ENCODE peak calls at places on chromosomes 4 and X, in five cellular contexts. One of them, this sample, is unnamed. For H3K4me1 and H3K9me3, the result is how much of the 10 kb centered on the place peaks cover.

GRCh38 chrX:97525981-97526380 is 642.3 kb downstream of the RPA4 start:
- DNase-seq in fibroblast of lung: no peak
- DNase-seq in right lobe of liver: no peak
- DNase-seq in Panc1: no peak
- DNase-seq in A549: no peak
- DNase-seq in this sample: no peak

GRCh38 chr4:181569553-181569952 is 673.6 kb upstream of the TENM3 start:
- DNase-seq in fibroblast of lung: peak
- DNase-seq in right lobe of liver: no peak
- DNase-seq in Panc1: peak
- DNase-seq in A549: peak
- DNase-seq in this sample: no peak

GRCh38 chr4:74228691-74229640 is 71.0 kb downstream of the MTHFD2L start:
- DNase-seq in fibroblast of lung: peak
- DNase-seq in right lobe of liver: peak
- DNase-seq in Panc1: peak
- DNase-seq in A549: peak
- DNase-seq in this sample: peak

GRCh38 chr4:152032722-152033131 is 271.9 kb upstream of the GATB start:
- DNase-seq in fibroblast of lung: peak
- DNase-seq in right lobe of liver: no peak
- DNase-seq in Panc1: no peak
- DNase-seq in A549: no peak
- DNase-seq in this sample: no peak

GRCh38 chrX:41333744-41333993 is 293 bp upstream of the DDX3X start:
- DNase-seq in fibroblast of lung: peak
- DNase-seq in right lobe of liver: no peak
- DNase-seq in Panc1: peak
- DNase-seq in A549: peak
- DNase-seq in this sample: no peak

GRCh38 chr4:156581693-156582092 is 389.9 kb downstream of the PDGFC start:
- DNase-seq in fibroblast of lung: no peak
- DNase-seq in right lobe of liver: no peak
- DNase-seq in Panc1: no peak
- DNase-seq in A549: no peak
- DNase-seq in this sample: no peak

GRCh38 chrX:151488677-151489076 is 74.8 kb upstream of the PASD1 start:
- DNase-seq in fibroblast of lung: no peak
- DNase-seq in right lobe of liver: no peak
- DNase-seq in Panc1: no peak
- DNase-seq in A549: peak
- DNase-seq in this sample: peak

GRCh38 chrX:46758163-46758955 is 559 bp downstream of the SLC9A7 start:
- DNase-seq in fibroblast of lung: peak
- DNase-seq in right lobe of liver: no peak
- DNase-seq in Panc1: no peak
- DNase-seq in A549: no peak
- DNase-seq in this sample: peak

GRCh38 chrX:45824471-45824870 is 623.8 kb upstream of the DIPK2B start:
- DNase-seq in fibroblast of lung: peak
- DNase-seq in right lobe of liver: no peak
- DNase-seq in Panc1: peak
- DNase-seq in A549: peak
- DNase-seq in this sample: no peak

GRCh38 chrX:84046403-84046984 is 141.5 kb downstream of the RPS6KA6 start:
- DNase-seq in fibroblast of lung: peak
- DNase-seq in right lobe of liver: no peak
- DNase-seq in Panc1: peak
- DNase-seq in A549: peak
- DNase-seq in this sample: no peak

GRCh38 chr4:80197601-80198444 is 520 bp downstream of the PRDM8 start:
- DNase-seq in fibroblast of lung: no peak
- DNase-seq in right lobe of liver: peak
- DNase-seq in Panc1: no peak
- DNase-seq in A549: no peak
- DNase-seq in this sample: no peak

GRCh38 chr4:15778191-15778741 is at the start of gene CD38:
- DNase-seq in fibroblast of lung: no peak
- DNase-seq in right lobe of liver: peak
- DNase-seq in Panc1: no peak
- DNase-seq in A549: peak
- DNase-seq in this sample: peak

GRCh38 chr4:185865901-185866328 is 53.9 kb upstream of the SORBS2 start:
- DNase-seq in fibroblast of lung: peak
- DNase-seq in right lobe of liver: peak
- DNase-seq in Panc1: no peak
- DNase-seq in A549: no peak
- DNase-seq in this sample: no peak

GRCh38 chr4:86019362-86019761 is 340.5 kb downstream of the MAPK10 start:
- DNase-seq in fibroblast of lung: no peak
- DNase-seq in right lobe of liver: no peak
- DNase-seq in Panc1: no peak
- DNase-seq in A549: no peak
- DNase-seq in this sample: no peak

GRCh38 chr4:128716325-128716724 is 93.2 kb upstream of the JADE1 start:
- DNase-seq in fibroblast of lung: peak
- DNase-seq in right lobe of liver: no peak
- DNase-seq in Panc1: no peak
- DNase-seq in A549: no peak
- DNase-seq in this sample: no peak

GRCh38 chr4:155656025-155656424 is 10.6 kb upstream of the GUCY1A1 start:
- DNase-seq in fibroblast of lung: no peak
- DNase-seq in right lobe of liver: no peak
- DNase-seq in Panc1: no peak
- DNase-seq in A549: no peak
- DNase-seq in this sample: no peak

GRCh38 chr4:108544504-108544903 is 75.9 kb upstream of the RPL34 start:
- DNase-seq in fibroblast of lung: peak
- DNase-seq in right lobe of liver: no peak
- DNase-seq in Panc1: no peak
- DNase-seq in A549: no peak
- DNase-seq in this sample: no peak

GRCh38 chrX:57266871-57267270 is 19.6 kb upstream of the FAAH2 start:
- DNase-seq in fibroblast of lung: no peak
- DNase-seq in right lobe of liver: peak
- DNase-seq in Panc1: no peak
- DNase-seq in A549: no peak
- DNase-seq in this sample: no peak

GRCh38 chr4:673349-674091 is 556 bp downstream of the ATP5ME start:
- DNase-seq in fibroblast of lung: no peak
- DNase-seq in right lobe of liver: no peak
- DNase-seq in Panc1: no peak
- DNase-seq in A549: no peak
- DNase-seq in this sample: peak

GRCh38 chr4:40043786-40044185 is 12.9 kb upstream of the N4BP2 start:
- DNase-seq in fibroblast of lung: no peak
- DNase-seq in right lobe of liver: no peak
- DNase-seq in Panc1: no peak
- DNase-seq in A549: no peak
- DNase-seq in this sample: no peak

GRCh38 chr4:159966741-159967140 is 863.9 kb downstream of the RAPGEF2 start:
- DNase-seq in fibroblast of lung: no peak
- DNase-seq in right lobe of liver: no peak
- DNase-seq in Panc1: no peak
- DNase-seq in A549: no peak
- DNase-seq in this sample: no peak

GRCh38 chr4:160928482-160928881 is 1235.3 kb downstream of the FSTL5 start:
- DNase-seq in fibroblast of lung: no peak
- DNase-seq in right lobe of liver: no peak
- DNase-seq in Panc1: no peak
- DNase-seq in A549: no peak
- DNase-seq in this sample: no peak

GRCh38 chr4:140047017-140047640 is 106.9 kb downstream of the MAML3 start:
- DNase-seq in fibroblast of lung: no peak
- DNase-seq in right lobe of liver: no peak
- DNase-seq in Panc1: no peak
- DNase-seq in A549: no peak
- DNase-seq in this sample: no peak

GRCh38 chr4:127145001-127145400 is 487.8 kb upstream of the INTU start:
- DNase-seq in fibroblast of lung: no peak
- DNase-seq in right lobe of liver: no peak
- DNase-seq in Panc1: no peak
- DNase-seq in A549: no peak
- DNase-seq in this sample: no peak

GRCh38 chr4:156575430-156576073 is 396.0 kb downstream of the PDGFC start:
- DNase-seq in fibroblast of lung: no peak
- DNase-seq in right lobe of liver: no peak
- DNase-seq in Panc1: no peak
- DNase-seq in A549: no peak
- DNase-seq in this sample: no peak

GRCh38 chr4:184583738-184584502 is 65.3 kb downstream of the CASP3 start:
- DNase-seq in fibroblast of lung: no peak
- DNase-seq in right lobe of liver: no peak
- DNase-seq in Panc1: no peak
- DNase-seq in A549: no peak
- DNase-seq in this sample: no peak

GRCh38 chrX:64885850-64886249 is 90.4 kb downstream of the ZC4H2 start:
- DNase-seq in fibroblast of lung: no peak
- DNase-seq in right lobe of liver: no peak
- DNase-seq in Panc1: no peak
- DNase-seq in A549: no peak
- DNase-seq in this sample: no peak

GRCh38 chrX:115690554-115691216 is 129.7 kb downstream of the PLS3 start:
- DNase-seq in fibroblast of lung: peak
- DNase-seq in right lobe of liver: no peak
- DNase-seq in Panc1: peak
- DNase-seq in A549: peak
- DNase-seq in this sample: no peak

GRCh38 chr4:8269535-8270417 is at the start of gene HTRA3:
- DNase-seq in fibroblast of lung: peak
- DNase-seq in right lobe of liver: no peak
- DNase-seq in Panc1: no peak
- DNase-seq in A549: no peak
- DNase-seq in this sample: peak

GRCh38 chr4:15936495-15936894 is 2.0 kb downstream of the FGFBP1 start:
- DNase-seq in fibroblast of lung: no peak
- DNase-seq in right lobe of liver: no peak
- DNase-seq in Panc1: no peak
- DNase-seq in A549: no peak
- DNase-seq in this sample: peak

GRCh38 chr4:75723117-75723801 is 1.1 kb upstream of the USO1 start:
- DNase-seq in fibroblast of lung: no peak
- DNase-seq in right lobe of liver: no peak
- DNase-seq in Panc1: no peak
- DNase-seq in A549: no peak
- DNase-seq in this sample: no peak

GRCh38 chr4:81257021-81257420 is 42.0 kb upstream of the PRKG2 start:
- DNase-seq in fibroblast of lung: peak
- DNase-seq in right lobe of liver: no peak
- DNase-seq in Panc1: no peak
- DNase-seq in A549: no peak
- DNase-seq in this sample: no peak

GRCh38 chr4:165204462-165204830 is 2.9 kb upstream of the KLHL2 start:
- DNase-seq in fibroblast of lung: peak
- DNase-seq in right lobe of liver: no peak
- DNase-seq in Panc1: no peak
- DNase-seq in A549: no peak
- DNase-seq in this sample: no peak

GRCh38 chr4:87032884-87033533 is 98.2 kb downstream of the AFF1 start:
- DNase-seq in fibroblast of lung: peak
- DNase-seq in right lobe of liver: no peak
- DNase-seq in Panc1: no peak
- DNase-seq in A549: no peak
- DNase-seq in this sample: no peak

GRCh38 chr4:87030124-87030523 is 95.3 kb downstream of the AFF1 start:
- DNase-seq in fibroblast of lung: no peak
- DNase-seq in right lobe of liver: no peak
- DNase-seq in Panc1: no peak
- DNase-seq in A549: no peak
- DNase-seq in this sample: no peak

GRCh38 chr4:87030606-87031441 is 96.0 kb downstream of the AFF1 start:
- DNase-seq in fibroblast of lung: peak
- DNase-seq in right lobe of liver: no peak
- DNase-seq in Panc1: no peak
- DNase-seq in A549: no peak
- DNase-seq in this sample: no peak

GRCh38 chr4:87033902-87034301 is 99.1 kb downstream of the AFF1 start:
- DNase-seq in fibroblast of lung: no peak
- DNase-seq in right lobe of liver: no peak
- DNase-seq in Panc1: no peak
- DNase-seq in A549: no peak
- DNase-seq in this sample: no peak

DNA sequence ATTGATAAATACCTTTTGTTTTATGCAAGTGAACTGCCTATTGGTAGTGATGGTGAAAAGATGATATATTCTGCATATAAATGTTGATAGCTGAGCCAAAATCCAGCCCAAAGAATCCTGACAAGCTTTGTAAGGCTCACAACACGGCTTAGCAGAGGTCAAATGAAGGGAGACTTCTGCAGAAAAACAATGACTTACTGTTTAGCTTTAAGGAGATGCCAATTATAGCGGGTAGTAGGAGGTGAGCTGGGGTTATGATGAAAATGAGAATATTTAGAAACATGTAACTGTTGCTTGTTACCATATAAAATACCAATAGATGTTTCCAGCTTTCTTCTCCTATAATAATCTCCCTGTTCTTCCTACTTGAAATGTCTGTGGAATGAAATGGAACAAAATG is 97.1 kb downstream of the AFF1 start:
- DNase-seq in fibroblast of lung: no peak
- DNase-seq in right lobe of liver: no peak
- DNase-seq in Panc1: no peak
- DNase-seq in A549: no peak
- DNase-seq in this sample: no peak
- H3K4me3 ChIP-seq in fibroblast of lung: peak
- H3K4me3 ChIP-seq in right lobe of liver: no peak
- H3K4me3 ChIP-seq in Panc1: no peak
- H3K4me3 ChIP-seq in A549: no peak
- H3K4me3 ChIP-seq in this sample: no peak

DNA sequence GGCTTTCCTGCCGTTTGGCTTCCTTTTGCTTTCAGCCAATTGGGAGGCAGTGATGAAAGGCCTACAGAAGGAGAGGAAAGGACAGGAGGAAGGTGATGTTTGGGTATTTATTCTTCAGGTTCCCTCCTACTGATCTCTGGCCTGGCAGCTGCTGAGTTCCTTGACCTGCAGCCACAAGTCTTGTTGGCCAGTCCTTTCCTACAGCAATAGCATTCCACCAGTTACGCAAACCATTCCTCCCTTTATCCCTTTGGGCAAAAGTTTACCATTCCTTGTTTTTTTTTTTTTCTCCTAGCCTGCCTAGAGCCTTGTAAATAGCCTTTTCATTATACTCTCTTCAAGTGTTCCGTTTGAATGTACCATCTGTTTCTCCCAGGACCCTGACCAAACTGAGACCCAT is 198.1 kb upstream of the FTHL17 start:
- DNase-seq in fibroblast of lung: no peak
- DNase-seq in right lobe of liver: no peak
- DNase-seq in Panc1: no peak
- DNase-seq in A549: no peak
- DNase-seq in this sample: no peak
- H3K4me1 ChIP-seq in fibroblast of lung: under half
- H3K4me1 ChIP-seq in right lobe of liver: under half
- H3K4me1 ChIP-seq in Panc1: under half
- H3K4me1 ChIP-seq in A549: under half
- H3K4me1 ChIP-seq in this sample: under half

GRCh38 chrX:93177930-93178329 is 495.4 kb downstream of the NAP1L3 start:
- DNase-seq in fibroblast of lung: no peak
- DNase-seq in right lobe of liver: no peak
- DNase-seq in Panc1: no peak
- DNase-seq in A549: no peak
- DNase-seq in this sample: no peak
- H3K9me3 ChIP-seq in fibroblast of lung: under half
- H3K9me3 ChIP-seq in right lobe of liver: under half
- H3K9me3 ChIP-seq in Panc1: under half
- H3K9me3 ChIP-seq in A549: under half
- H3K9me3 ChIP-seq in this sample: under half

GRCh38 chr4:38106301-38106700 is 146.1 kb downstream of the PTTG2 start:
- DNase-seq in fibroblast of lung: peak
- DNase-seq in right lobe of liver: no peak
- DNase-seq in Panc1: no peak
- DNase-seq in A549: no peak
- DNase-seq in this sample: no peak
- H3K4me3 ChIP-seq in fibroblast of lung: no peak
- H3K4me3 ChIP-seq in right lobe of liver: no peak
- H3K4me3 ChIP-seq in Panc1: no peak
- H3K4me3 ChIP-seq in A549: no peak
- H3K4me3 ChIP-seq in this sample: no peak

This sample was measured in mucosa of descending colon.